ENCODE peak calls at places on chromosomes 4 and X, in four cellular contexts. U is fibroblast of lung, O is ovary, G is kidney epithelial cell. X is an unnamed sample.

GRCh38 chr4:76801621-76802545 is 96.1 kb downstream of the SOWAHB start:
- DNase-seq in U (peak; percentile 50), O (peak; percentile 84), G (no peak), X (peak; percentile 53)

GRCh38 chr4:3645711-3646221 is 113.5 kb upstream of the LRPAP1 start:
- DNase-seq in G (no peak), U (no peak), O (no peak), X (no peak)

GRCh38 chr4:16641971-16642370 is 256.5 kb downstream of the LDB2 start:
- DNase-seq in U (peak; percentile 42), O (no peak), G (no peak), X (peak; percentile 80)

GRCh38 chr4:40662962-40663604 is 33.4 kb upstream of the RBM47 start:
- DNase-seq in U (peak; percentile 74), G (peak; percentile 75), O (no peak), X (peak; percentile 48)

GRCh38 chrX:53441531-53442321 is 7.6 kb upstream of the HSD17B10 start:
- DNase-seq in U (peak; percentile 69), G (no peak), O (peak; percentile 81), X (peak; percentile 60)

GRCh38 chr4:66923081-66923865 is 622.0 kb downstream of the CENPC start:
- DNase-seq in G (no peak), U (no peak), O (no peak), X (no peak)

GRCh38 chrX:130829526-130830515 is 73.2 kb downstream of the ENOX2 start:
- DNase-seq in U (peak; percentile 27), G (no peak), O (no peak), X (no peak)

GRCh38 chr4:80265571-80266266 is 745 bp upstream of the FGF5 start:
- DNase-seq in G (peak; percentile 49), U (peak; percentile 82), O (no peak), X (peak; percentile 76)

GRCh38 chrX:70452143-70452733 is 7.6 kb downstream of the DLG3 start:
- DNase-seq in U (peak; percentile 35), G (no peak), O (peak; percentile 73), X (peak; percentile 26)

GRCh38 chr4:185115827-185116232 is 27.2 kb upstream of the SLC25A4 start:
- DNase-seq in O (peak; percentile 85), U (peak; percentile 99), G (peak; percentile 77), X (peak; percentile 63)

GRCh38 chr4:27638163-27638915 is 777.7 kb downstream of the STIM2 start:
- DNase-seq in U (no peak), G (no peak), O (no peak), X (no peak)

GRCh38 chr4:52106701-52107100 is 55.6 kb downstream of the SPATA18 start:
- DNase-seq in U (peak; percentile 11), O (no peak), G (no peak), X (peak; percentile 78)

GRCh38 chrX:154460326-154460725 is 2.2 kb downstream of the PLXNA3 start:
- DNase-seq in U (no peak), O (no peak), G (no peak), X (no peak)

GRCh38 chr4:26325191-26325590 is 4.4 kb downstream of the RBPJ start:
- DNase-seq in G (no peak), O (no peak), U (peak; percentile 74), X (peak; percentile 59)

GRCh38 chrX:136865270-136866168 is 15.0 kb downstream of the RBMX start:
- DNase-seq in O (no peak), G (no peak), U (no peak), X (no peak)

GRCh38 chrX:12988797-12989196 is 13.9 kb downstream of the TMSB4X start:
- DNase-seq in U (peak; percentile 62), G (no peak), O (no peak), X (peak; percentile 58)

GRCh38 chrX:153769158-153769864 is 5.3 kb downstream of the PLXNB3 start:
- DNase-seq in O (peak; percentile 27), G (no peak), U (no peak), X (no peak)

GRCh38 chr4:86221076-86221475 is 138.8 kb downstream of the MAPK10 start:
- DNase-seq in G (no peak), O (no peak), U (no peak), X (no peak)

GRCh38 chr4:7051144-7051495 is 7.9 kb downstream of the TADA2B start:
- DNase-seq in G (no peak), U (no peak), O (peak; percentile 40), X (no peak)

GRCh38 chr4:185811509-185812364 is at the start of gene SORBS2:
- DNase-seq in U (peak; percentile 31), O (no peak), G (peak; percentile 77), X (peak; percentile 16)

GRCh38 chr4:40253906-40254305 is 57.1 kb downstream of the RHOH start:
- DNase-seq in O (no peak), U (peak; percentile 11), G (no peak), X (no peak)

DNA sequence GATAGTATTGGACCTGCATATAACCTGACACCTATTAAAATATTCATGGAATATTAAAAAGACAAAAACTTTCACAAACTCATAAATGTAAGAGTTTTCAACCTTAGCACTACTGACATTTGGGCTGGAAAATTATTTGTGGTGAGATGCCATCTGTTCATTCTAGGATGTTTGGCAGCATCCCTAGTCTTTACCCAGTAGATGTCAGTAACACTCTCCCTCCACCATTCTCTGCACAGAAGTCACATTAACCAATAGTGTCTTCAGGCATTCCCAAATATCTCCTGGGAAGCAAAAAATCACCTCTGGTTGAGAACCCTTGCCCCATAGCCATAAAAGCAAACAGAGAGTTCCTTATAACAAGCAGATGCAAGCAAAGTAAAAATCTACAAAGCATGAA is 41.4 kb upstream of the NDST4 start:
- DNase-seq in O (no peak), U (peak; percentile 17), G (no peak), X (peak; percentile 58)
- TF ChIP-seq CTCF in O (no peak), U (peak; percentile 4), G (peak; percentile 18), X (peak; percentile 59)

GRCh38 chrX:133786382-133786781 is 199.0 kb downstream of the GPC3 start:
- DNase-seq in G (no peak), O (no peak), U (no peak), X (no peak)

GRCh38 chrX:133796282-133796681 is 189.1 kb downstream of the GPC3 start:
- DNase-seq in G (no peak), U (no peak), O (no peak), X (no peak)

GRCh38 chrX:133794151-133794550 is 191.2 kb downstream of the GPC3 start:
- DNase-seq in U (no peak), O (no peak), G (no peak), X (peak; percentile 1)

DNA sequence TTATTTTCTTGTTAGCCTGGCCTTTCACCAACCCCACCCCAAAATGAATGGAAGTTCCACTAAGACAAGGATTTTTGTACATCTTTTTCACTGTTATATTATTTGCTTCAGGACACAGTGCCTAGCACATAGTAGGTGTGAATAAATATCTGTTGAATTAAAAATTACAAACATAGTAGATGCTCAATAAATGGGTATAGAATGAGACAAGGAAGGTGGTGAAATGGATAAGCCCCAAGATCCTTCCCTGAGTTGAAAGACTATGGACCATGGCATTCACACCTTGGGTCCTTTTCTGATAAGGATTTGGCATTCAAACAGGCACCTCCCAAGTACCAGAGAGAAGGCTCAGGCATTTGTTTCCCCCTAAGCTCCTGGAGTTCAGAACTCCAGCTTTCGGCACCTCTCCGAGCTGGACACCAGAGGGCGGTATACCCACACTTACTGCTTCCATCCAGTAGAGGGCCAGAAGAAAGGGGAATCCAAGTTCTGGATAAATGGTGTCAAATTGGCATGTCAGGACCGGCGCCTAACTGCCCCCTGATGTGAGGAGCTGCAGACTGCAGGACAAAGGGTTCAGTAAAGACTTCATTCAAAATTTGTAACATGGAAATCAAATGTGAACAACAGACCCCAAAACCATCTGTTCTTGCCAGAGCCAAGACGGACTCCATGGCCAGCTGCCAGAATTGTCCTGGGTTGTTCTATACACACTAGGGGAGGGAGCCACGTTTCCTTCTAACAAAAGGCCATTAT is 193.0 kb downstream of the GPC3 start:
- DNase-seq in O (peak; percentile 68), G (peak; percentile 5), U (peak; percentile 77), X (peak; percentile 55)
- H3K4me3 ChIP-seq in O (no peak overlapping the region), G (no peak overlapping the region), U (peak overlapping the region; percentile 57), X (peak overlapping the region; percentile 24)

GRCh38 chrX:57817302-57817701 is 93.0 kb downstream of the ZXDA start:
- DNase-seq in G (no peak), U (peak; percentile 0), O (no peak), X (peak; percentile 0)
- TF ChIP-seq CTCF in G (no peak), U (peak; percentile 41), O (no peak), X (peak; percentile 56)

DNA sequence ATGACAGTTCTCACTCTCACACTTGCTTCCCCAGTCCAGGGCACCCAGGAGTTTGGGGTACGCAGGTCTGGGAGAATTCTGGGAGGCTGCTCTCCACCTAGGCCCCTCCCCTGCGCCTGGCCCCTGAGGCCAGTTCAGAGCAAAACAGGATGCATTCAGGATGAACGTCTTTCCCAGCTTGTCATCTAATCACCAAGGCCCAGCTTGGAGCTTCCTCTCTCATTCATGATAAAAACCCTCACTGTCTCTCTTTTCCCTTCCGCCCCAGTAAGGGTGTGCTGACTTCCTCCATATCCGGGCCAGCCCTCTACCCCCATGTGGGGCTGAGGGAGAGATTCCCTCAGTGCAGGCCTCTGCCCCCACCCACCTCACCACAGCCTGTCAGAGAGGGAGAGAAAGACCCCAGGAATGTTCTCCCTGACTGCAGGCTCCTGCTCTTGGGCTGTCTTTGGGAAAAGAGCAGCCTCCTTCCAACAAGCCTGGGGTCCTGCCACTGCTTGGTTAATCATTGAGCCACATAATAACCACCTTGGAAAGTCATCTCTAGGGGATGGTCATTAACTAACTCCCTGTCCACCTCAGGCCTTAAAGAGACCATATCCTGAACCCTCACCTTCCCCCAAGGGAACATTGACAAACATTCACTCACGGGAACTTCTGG is 50.1 kb downstream of the STARD8 start:
- DNase-seq in O (no peak), U (no peak), G (no peak), X (no peak)
- H3K4me3 ChIP-seq in O (no peak overlapping the region), U (no peak overlapping the region), G (no peak overlapping the region), X (no peak overlapping the region)

GRCh38 chrX:318068-318738 is 393 bp downstream of the GTPBP6 start:
- DNase-seq in U (peak; percentile 98), G (peak; percentile 96), O (peak; percentile 98), X (peak; percentile 98)

GRCh38 chrX:320126-320783 is 1.7 kb upstream of the GTPBP6 start:
- DNase-seq in O (peak; percentile 57), G (no peak), U (peak; percentile 28), X (no peak)

GRCh38 chrX:317424-318067 is 1.1 kb downstream of the GTPBP6 start:
- DNase-seq in G (no peak), U (no peak), O (no peak), X (no peak)

GRCh38 chrX:319579-320125 is 1.1 kb upstream of the GTPBP6 start:
- DNase-seq in O (peak; percentile 70), G (no peak), U (no peak), X (no peak)

GRCh38 chrX:318739-319578 is at the start of gene GTPBP6:
- DNase-seq in U (peak; percentile 100), G (peak; percentile 95), O (peak; percentile 100), X (peak; percentile 100)
- TF ChIP-seq CTCF in U (peak; percentile 15), G (peak; percentile 21), O (no peak), X (peak; percentile 23)

GRCh38 chr4:68245594-68245993 is at the start of gene TMPRSS11B:
- DNase-seq in G (no peak), O (no peak), U (no peak), X (no peak)
- H3K4me3 ChIP-seq in G (no peak within 1 kb of the TSS), O (no peak within 1 kb of the TSS), U (no peak within 1 kb of the TSS), X (no peak within 1 kb of the TSS)

DNA sequence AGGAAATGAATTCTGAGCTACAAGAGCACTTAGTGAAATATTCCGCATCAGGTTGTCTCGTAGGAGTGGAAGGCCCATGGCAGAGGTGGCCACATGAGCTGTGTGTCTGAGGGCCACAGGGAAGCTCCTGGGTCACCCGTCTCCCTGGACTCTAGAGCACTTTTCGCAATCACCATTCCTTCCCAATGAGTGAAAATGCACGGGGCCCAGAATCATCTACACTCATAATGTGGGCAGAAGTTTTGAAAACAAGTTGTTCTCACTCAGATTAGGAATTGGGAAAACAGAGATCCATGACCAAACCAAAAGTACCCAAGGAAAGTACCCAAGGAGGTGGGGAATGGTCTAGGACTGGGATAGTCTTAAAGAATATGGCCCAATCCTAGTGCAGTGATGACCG is 94.4 kb downstream of the SCD5 start:
- DNase-seq in U (no peak), O (no peak), G (no peak), X (peak; percentile 44)
- TF ChIP-seq CTCF in U (no peak), O (no peak), G (no peak), X (no peak)

X was measured in AG10803.